ENCODE peak calls at places on chromosomes 7 and 10, in eight cellular contexts. C, E, L, R, V, K, O and P are unnamed samples.

GRCh38 chr7:115066634-115067033 is 144.7 kb downstream of the MDFIC start:
- DNase-seq in K (no peak), O (no peak), C (no peak), L (no peak), R (no peak), V (no peak), E (no peak), P (no peak)

GRCh38 chr7:91198371-91198770 is 65.9 kb upstream of the FZD1 start:
- DNase-seq in E (no peak), O (no peak), L (no peak), V (no peak), C (no peak), K (no peak), R (no peak), P (no peak)

GRCh38 chr7:7732566-7733290 is 14.3 kb upstream of the RPA3 start:
- DNase-seq in K (no peak), L (no peak), R (no peak), O (no peak), V (no peak), C (no peak), E (peak; percentile 44), P (no peak)

GRCh38 chr10:91709394-91709798 is 76.5 kb upstream of the PPP1R3C start:
- DNase-seq in E (no peak), R (peak; percentile 51), K (no peak), V (no peak), L (no peak), O (no peak), C (no peak), P (no peak)

GRCh38 chr7:47153571-47153970 is 428.3 kb downstream of the TNS3 start:
- DNase-seq in V (no peak), L (no peak), K (no peak), O (no peak), C (no peak), E (no peak), R (peak; percentile 17), P (no peak)

GRCh38 chr7:2821161-2821841 is 22.8 kb downstream of the GNA12 start:
- DNase-seq in R (peak; percentile 88), L (no peak), E (peak; percentile 53), C (no peak), K (no peak), O (no peak), V (no peak), P (no peak)

GRCh38 chr7:23600251-23600650 is 3.1 kb downstream of the CCDC126 start:
- DNase-seq in L (no peak), V (no peak), R (no peak), E (peak; percentile 24), O (no peak), K (no peak), C (no peak), P (no peak)

GRCh38 chr10:26437637-26438461 is at the start of gene APBB1IP:
- DNase-seq in C (peak; percentile 82), L (peak; percentile 57), O (peak; percentile 93), R (no peak), E (no peak), K (peak; percentile 72), V (peak; percentile 88), P (no peak)

GRCh38 chr7:28677668-28678067 is 265.4 kb downstream of the CREB5 start:
- DNase-seq in L (no peak), V (no peak), C (no peak), R (no peak), O (no peak), E (no peak), K (no peak), P (no peak)